ENCODE peak calls at places on chromosomes 12 and 14, in five cellular contexts. S, C, Q, H and N are unnamed samples.

GRCh38 chr12:15688202-15688736 is 100.9 kb downstream of the EPS8 start:
- DNase-seq in S (peak), H (no peak), C (peak), Q (no peak), N (no peak)

GRCh38 chr12:53869500-53869899 is 69.1 kb upstream of the HOXC13 start:
- DNase-seq in Q (no peak), C (no peak), S (no peak), H (no peak), N (no peak)

GRCh38 chr12:401235-402126 is at the start of gene CCDC77:
- DNase-seq in Q (peak), S (peak), C (peak), H (peak), N (peak)

GRCh38 chr12:57299514-57300016 is 48.6 kb upstream of the STAC3 start:
- DNase-seq in S (no peak), Q (no peak), C (no peak), H (no peak), N (no peak)

GRCh38 chr14:101060171-101060601 is 156.7 kb upstream of the RTL1 start:
- DNase-seq in C (no peak), Q (no peak), S (no peak), H (no peak), N (no peak)

GRCh38 chr12:109458086-109458485 is 19.0 kb downstream of the KCTD10 start:
- DNase-seq in C (no peak), H (no peak), S (no peak), Q (no peak), N (no peak)

GRCh38 chr12:112906712-112907414 is at the start of gene OAS1:
- DNase-seq in Q (peak), S (no peak), C (peak), H (no peak), N (no peak)

GRCh38 chr14:99726538-99727095 is 42.5 kb downstream of the CYP46A1 start:
- DNase-seq in H (no peak), C (no peak), Q (no peak), S (peak), N (no peak)

GRCh38 chr14:31465113-31465512 is 7.8 kb upstream of the DTD2 start:
- DNase-seq in C (no peak), S (no peak), Q (no peak), H (no peak), N (no peak)

GRCh38 chr14:78316711-78317110 is 146.5 kb downstream of the NRXN3 start:
- DNase-seq in C (no peak), Q (no peak), S (no peak), H (no peak), N (no peak)

GRCh38 chr12:4143909-4144308 is 129.7 kb upstream of the CCND2 start:
- DNase-seq in C (no peak), H (no peak), S (no peak), Q (peak), N (no peak)

DNA sequence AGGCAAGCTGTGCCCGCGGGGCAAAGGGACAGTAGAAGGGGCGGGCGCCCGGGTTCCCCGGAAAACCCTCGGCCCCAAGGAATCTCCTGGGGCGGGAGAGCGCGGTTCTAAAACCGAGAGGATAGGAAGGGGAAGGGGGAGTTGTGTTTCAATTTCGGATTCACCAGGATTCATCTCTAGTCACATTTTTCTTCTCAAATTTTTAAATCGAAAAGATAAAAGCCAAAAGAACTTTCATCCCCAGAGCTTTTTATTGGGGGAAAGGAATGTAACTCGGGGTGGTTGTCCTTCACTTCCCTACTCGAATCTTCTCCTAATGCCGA is 1.4 kb downstream of the BMP4 start:
- DNase-seq in C (no peak), Q (no peak), S (no peak), H (no peak), N (no peak)
- H3K4me3 ChIP-seq in C (peak), Q (no peak), S (peak), H (peak), N (peak)

GRCh38 chr14:91424813-91425719 is 7.4 kb upstream of the CCDC88C start:
- DNase-seq in Q (no peak), H (no peak), S (no peak), C (no peak), N (no peak)

GRCh38 chr14:91429385-91429784 is 11.8 kb upstream of the CCDC88C start:
- DNase-seq in S (no peak), C (no peak), Q (no peak), H (no peak), N (no peak)

GRCh38 chr14:91420686-91421085 is 3.1 kb upstream of the CCDC88C start:
- DNase-seq in H (no peak), C (no peak), Q (no peak), S (peak), N (no peak)

DNA sequence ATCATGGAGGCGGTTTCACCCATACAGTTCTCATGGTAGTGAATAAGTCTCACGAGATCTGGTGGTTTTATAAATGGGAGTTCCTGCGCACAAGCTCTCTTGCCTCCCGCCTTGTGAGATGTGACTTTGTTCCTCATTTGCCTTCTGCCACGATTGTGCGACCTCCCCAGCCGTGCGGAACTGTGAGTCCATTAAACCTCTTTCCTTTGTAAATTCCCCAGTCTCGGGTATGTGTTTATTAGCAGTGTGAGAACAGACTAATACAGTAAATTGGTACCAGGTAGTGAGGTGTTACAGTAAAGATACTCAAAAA is 8.1 kb upstream of the CCDC88C start:
- DNase-seq in S (no peak), C (no peak), H (no peak), Q (peak), N (no peak)
- H3K4me3 ChIP-seq in S (no peak), C (no peak), H (no peak), Q (peak), N (no peak)

GRCh38 chr14:89012272-89013097 is 188.0 kb downstream of the TTC8 start:
- DNase-seq in Q (no peak), H (no peak), C (no peak), S (no peak), N (no peak)
- H3K4me3 ChIP-seq in Q (no peak), H (no peak), C (no peak), S (no peak), N (no peak)

GRCh38 chr14:72925815-72926291 is 411 bp upstream of the DCAF4 start:
- DNase-seq in H (no peak), S (no peak), Q (no peak), C (no peak), N (no peak)

GRCh38 chr14:72924332-72924731 is 1.9 kb upstream of the DCAF4 start:
- DNase-seq in Q (no peak), C (peak), S (peak), H (no peak), N (no peak)

GRCh38 chr14:72926292-72927028 is at the start of gene DCAF4:
- DNase-seq in C (peak), H (peak), S (peak), Q (peak), N (peak)

GRCh38 chr14:72928872-72929271 is 2.6 kb downstream of the DCAF4 start:
- DNase-seq in S (no peak), Q (no peak), C (no peak), H (no peak), N (no peak)

DNA sequence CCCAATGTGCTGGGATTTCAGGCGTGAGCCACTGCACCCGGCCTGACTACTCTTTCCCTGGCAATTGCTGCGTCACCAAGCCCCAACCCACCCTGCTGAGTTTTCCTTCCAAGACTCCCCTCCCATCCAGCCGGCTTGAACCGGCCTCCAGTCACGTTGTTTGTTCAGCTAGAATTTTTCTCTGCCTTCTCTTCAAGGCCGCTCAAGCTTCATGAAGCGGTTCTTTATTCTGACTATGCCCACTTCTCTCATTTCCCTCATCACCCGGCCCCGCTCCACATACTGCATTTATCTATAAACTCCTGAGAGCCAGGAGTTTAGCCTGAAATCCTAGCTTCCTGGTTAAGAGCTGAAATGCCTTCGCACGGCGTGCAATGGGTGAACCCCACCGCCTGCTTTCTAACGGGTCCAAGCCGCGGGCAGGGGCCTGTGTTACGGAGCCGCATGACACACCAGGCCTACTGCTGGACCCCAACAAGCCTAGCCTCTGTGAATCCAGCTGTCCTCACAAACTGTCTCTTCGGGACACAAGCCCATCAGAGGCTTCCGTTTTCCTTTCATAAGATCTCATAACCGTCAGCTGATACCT is 999 bp upstream of the DCAF4 start:
- DNase-seq in S (no peak), H (no peak), Q (no peak), C (no peak), N (no peak)
- H3K4me3 ChIP-seq in S (peak), H (peak), Q (peak), C (peak), N (peak)